ENCODE peak calls at places on chromosome 21, in five cellular contexts. D is adipocyte, G is esophagus squamous epithelium, Y is A673, P is pancreas. X is an unnamed sample.

GRCh38 chr21:31873696-31874599 is 1.1 kb downstream of the HUNK start:
- DNase-seq in Y (peak; percentile 43), G (no peak), P (peak; percentile 85), D (peak; percentile 70), X (no peak)

GRCh38 chr21:38277501-38278111 is 20.8 kb downstream of the KCNJ15 start:
- DNase-seq in P (no peak), Y (peak; percentile 14), G (no peak), D (peak; percentile 85), X (no peak)

GRCh38 chr21:42463861-42464515 is 32.0 kb downstream of the RSPH1 start:
- DNase-seq in Y (peak; percentile 83), D (no peak), P (no peak), G (no peak), X (no peak)

GRCh38 chr21:28410264-28410663 is 582.4 kb downstream of the LTN1 start:
- DNase-seq in Y (no peak), D (no peak), G (no peak), P (no peak), X (no peak)

GRCh38 chr21:26835027-26835713 is 10.0 kb downstream of the ADAMTS1 start:
- DNase-seq in Y (no peak), D (peak; percentile 71), G (no peak), P (no peak), X (no peak)

GRCh38 chr21:39088831-39089380 is 94.3 kb downstream of the PSMG1 start:
- DNase-seq in D (peak; percentile 70), G (no peak), P (no peak), Y (no peak), X (peak; percentile 84)

GRCh38 chr21:9737871-9738520 is 783.4 kb upstream of the TPTE start:
- DNase-seq in Y (no peak), D (no peak), P (no peak), G (no peak), X (peak; percentile 82)

GRCh38 chr21:29827236-29827635 is 112.6 kb downstream of the GRIK1 start:
- DNase-seq in D (peak; percentile 1), G (no peak), P (no peak), Y (no peak), X (no peak)

GRCh38 chr21:18801468-18801867 is 397.9 kb upstream of the TMPRSS15 start:
- DNase-seq in D (no peak), Y (no peak), G (no peak), P (no peak), X (no peak)

GRCh38 chr21:32653326-32653901 is 41.2 kb upstream of the CFAP298 start:
- DNase-seq in Y (peak; percentile 37), G (no peak), D (peak; percentile 34), P (no peak), X (no peak)

GRCh38 chr21:26961704-26962103 is 5.2 kb downstream of the ADAMTS5 start:
- DNase-seq in D (no peak), Y (peak; percentile 61), P (no peak), G (no peak), X (no peak)

GRCh38 chr21:44010429-44010828 is 1.7 kb upstream of the TRAPPC10 start:
- DNase-seq in Y (no peak), P (no peak), D (no peak), G (no peak), X (no peak)

GRCh38 chr21:44011774-44012473 is at the start of gene TRAPPC10:
- DNase-seq in Y (peak; percentile 93), G (peak; percentile 30), P (peak; percentile 84), D (peak; percentile 97), X (no peak)

GRCh38 chr21:44013380-44014088 is 1.4 kb downstream of the TRAPPC10 start:
- DNase-seq in P (no peak), D (peak; percentile 57), Y (peak; percentile 50), G (no peak), X (no peak)

GRCh38 chr21:44011123-44011773 is 861 bp upstream of the TRAPPC10 start:
- DNase-seq in D (no peak), Y (no peak), G (no peak), P (no peak), X (no peak)

DNA sequence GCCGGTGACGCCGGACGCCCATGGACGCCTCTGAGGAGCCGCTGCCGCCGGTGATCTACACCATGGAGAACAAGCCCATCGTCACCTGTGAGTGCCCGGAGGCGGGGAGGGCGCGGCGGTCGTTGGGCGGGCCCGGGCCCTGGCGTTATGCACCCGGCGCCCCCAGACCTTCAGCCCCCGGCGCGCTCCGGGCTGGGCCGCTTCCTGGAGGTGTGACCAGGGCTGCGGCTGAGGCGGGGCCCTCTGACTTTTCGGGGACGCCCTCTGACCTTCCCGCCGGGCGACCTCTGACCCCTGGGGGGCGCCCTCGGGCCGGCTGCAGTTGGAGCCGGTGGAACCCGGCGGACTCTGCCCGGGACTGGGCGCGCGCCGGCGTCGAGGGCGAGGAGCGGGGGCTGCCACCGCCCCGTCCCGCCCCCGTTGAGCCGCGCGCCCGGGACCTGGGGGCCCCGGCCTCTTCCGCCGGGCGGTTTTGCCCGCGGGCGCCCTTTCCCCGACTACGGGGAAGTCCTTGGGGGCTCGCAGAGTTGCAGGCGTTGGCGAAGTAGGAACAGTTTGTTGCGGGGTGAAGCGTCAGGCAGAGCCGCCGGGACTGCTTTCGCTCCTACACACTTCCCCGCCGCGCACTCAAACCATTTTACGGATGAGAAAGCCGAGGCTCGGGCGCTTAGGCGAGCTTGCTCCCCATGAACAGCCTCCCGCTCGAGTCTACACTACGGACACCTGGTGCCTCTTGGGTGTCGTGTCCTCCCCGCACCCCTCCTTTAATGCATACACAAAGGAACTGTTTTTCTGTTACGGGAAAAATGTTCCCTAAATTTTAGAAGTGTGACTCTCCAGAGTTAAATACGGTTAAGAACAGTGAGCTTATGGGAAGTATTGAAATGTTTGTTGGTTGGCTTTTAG is 618 bp downstream of the TRAPPC10 start:
- DNase-seq in D (peak; percentile 66), Y (peak; percentile 63), G (no peak), P (peak; percentile 71), X (no peak)
- H3K4me1 ChIP-seq in D (peaks cover 56% of the 10 kb centered on the region), Y (peaks cover 20% of the 10 kb centered on the region), G (peaks cover 55% of the 10 kb centered on the region), P (peaks cover 25% of the 10 kb centered on the region), X (peaks cover 43% of the 10 kb centered on the region)

GRCh38 chr21:14382835-14383595 is at the start of gene HSPA13:
- DNase-seq in P (peak; percentile 98), Y (peak; percentile 100), D (peak; percentile 100), G (peak; percentile 94), X (peak; percentile 100)
- H3K27me3 ChIP-seq in P (no peaks in the 10 kb centered on the region), Y (no peaks in the 10 kb centered on the region), D (no peaks in the 10 kb centered on the region), G (no peaks in the 10 kb centered on the region), X (no peaks in the 10 kb centered on the region)

DNA sequence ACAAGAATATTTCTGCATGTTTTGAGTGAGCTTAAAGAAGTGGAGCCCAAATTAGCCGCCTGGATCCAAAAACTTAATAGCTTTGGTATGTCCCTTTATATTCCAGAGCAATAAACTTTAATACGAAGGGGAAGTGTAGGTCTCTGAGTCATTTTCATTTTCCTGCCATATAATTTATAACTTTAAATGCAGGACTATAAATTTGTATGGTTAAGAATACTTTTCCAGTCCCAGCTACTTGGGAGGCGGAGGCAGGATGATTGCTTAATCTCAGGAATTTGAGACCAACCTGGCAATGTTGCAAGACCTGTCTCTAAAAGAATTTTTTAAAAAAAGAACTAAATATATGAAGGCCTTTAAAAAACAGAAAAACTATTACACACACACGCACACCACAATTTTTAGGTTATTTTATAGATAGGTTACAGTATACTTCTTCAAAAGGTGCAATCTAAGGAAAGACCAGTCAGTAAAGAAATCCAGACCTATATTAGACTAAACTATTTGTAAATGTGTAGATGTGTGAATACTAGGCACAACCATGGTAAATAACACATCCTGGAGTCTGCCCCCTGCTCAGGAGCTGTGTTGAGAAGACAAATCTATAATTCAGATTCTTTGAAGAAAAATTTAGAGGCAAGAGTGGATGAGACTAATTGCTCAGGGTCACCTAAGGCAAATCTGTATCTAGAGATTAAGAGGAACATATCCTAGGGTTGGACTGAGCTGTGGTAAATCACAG is 80.3 kb downstream of the TTC3 start:
- DNase-seq in D (peak; percentile 86), Y (peak; percentile 81), P (no peak), G (no peak), X (no peak)
- H3K36me3 ChIP-seq in D (peaks cover 62% of the 10 kb centered on the region), Y (peaks cover 48% of the 10 kb centered on the region), P (peaks cover 3% of the 10 kb centered on the region), G (peaks cover 5% of the 10 kb centered on the region), X (peaks cover 12% of the 10 kb centered on the region)

DNA sequence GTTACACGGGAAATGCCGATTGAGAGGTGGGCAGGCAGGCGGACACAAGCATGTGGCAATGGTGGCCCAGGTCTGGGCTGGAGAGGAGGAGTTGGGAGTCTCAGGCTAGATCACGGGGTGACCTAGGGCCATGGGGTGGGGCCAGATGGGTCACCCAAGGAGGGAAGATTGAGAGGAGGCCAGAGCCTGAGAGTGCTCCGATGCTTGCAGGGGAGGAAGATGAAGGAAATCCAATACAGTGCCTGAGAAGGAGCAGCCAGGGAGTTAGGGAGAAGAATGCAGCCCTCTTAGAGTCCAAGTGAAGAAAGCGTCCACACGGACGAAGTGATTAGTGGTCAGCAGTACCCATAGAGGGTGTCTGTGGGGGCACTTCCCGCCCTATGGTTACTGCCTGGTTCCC is 61.4 kb upstream of the FAM3B start:
- DNase-seq in P (no peak), D (no peak), G (no peak), Y (no peak), X (no peak)
- H3K4me1 ChIP-seq in P (peaks cover 10% of the 10 kb centered on the region), D (no peaks in the 10 kb centered on the region), G (peaks cover 13% of the 10 kb centered on the region), Y (no peaks in the 10 kb centered on the region), X (no peaks in the 10 kb centered on the region)

X was measured in vagina.